ENCODE peak calls at places on chromosomes 13 and 19, in seven cellular contexts. H, B, J, P, Y, Q and N are unnamed samples.

GRCh38 chr13:109700176-109700575 is 86.2 kb downstream of the IRS2 start:
- DNase-seq in H (no peak), B (peak; percentile 90), J (no peak), P (peak; percentile 82), Y (peak; percentile 44), Q (no peak), N (peak; percentile 79)

GRCh38 chr19:47582320-47582909 is 9.5 kb upstream of the ZNF541 start:
- DNase-seq in H (no peak), B (peak; percentile 80), J (no peak), P (no peak), Y (no peak), Q (peak; percentile 51), N (no peak)

GRCh38 chr19:35717665-35718344 is at the start of gene KMT2B:
- DNase-seq in H (no peak), B (no peak), J (peak; percentile 93), P (no peak), Y (peak; percentile 99), Q (no peak), N (no peak)

GRCh38 chr19:41323023-41323422 is 13.1 kb downstream of the CCDC97 start:
- DNase-seq in H (no peak), B (peak; percentile 79), J (no peak), P (no peak), Y (no peak), Q (no peak), N (no peak)

GRCh38 chr19:42132030-42132628 is at the start of gene POU2F2:
- DNase-seq in H (peak; percentile 73), B (no peak), J (peak; percentile 71), P (no peak), Y (no peak), Q (no peak), N (no peak)

GRCh38 chr13:36251528-36251927 is 37.2 kb upstream of the SOHLH2 start:
- DNase-seq in H (no peak), B (peak; percentile 21), J (no peak), P (no peak), Y (no peak), Q (no peak), N (no peak)

GRCh38 chr19:49423278-49423984 is at the start of gene PTH2:
- DNase-seq in H (no peak), B (no peak), J (no peak), P (no peak), Y (no peak), Q (no peak), N (no peak)

GRCh38 chr13:51785592-51786424 is 18.2 kb downstream of the DHRS12 start:
- DNase-seq in H (no peak), B (peak; percentile 51), J (no peak), P (no peak), Y (no peak), Q (no peak), N (peak; percentile 91)

GRCh38 chr13:113928701-113929627 is 44.9 kb downstream of the C13orf46 start:
- DNase-seq in H (no peak), B (peak; percentile 75), J (no peak), P (peak; percentile 79), Y (no peak), Q (no peak), N (no peak)

GRCh38 chr19:51094696-51095279 is 12.1 kb upstream of the KLK14 start:
- DNase-seq in H (no peak), B (peak; percentile 12), J (peak; percentile 43), P (no peak), Y (peak; percentile 91), Q (no peak), N (no peak)

GRCh38 chr13:113538689-113539058 is 45.9 kb upstream of the TFDP1 start:
- DNase-seq in H (no peak), B (no peak), J (no peak), P (no peak), Y (no peak), Q (no peak), N (no peak)

GRCh38 chr19:575527-576506 is 3.4 kb downstream of the BSG start:
- DNase-seq in H (no peak), B (peak; percentile 52), J (no peak), P (no peak), Y (no peak), Q (no peak), N (no peak)

GRCh38 chr19:49136771-49137171 is 17.4 kb downstream of the PPFIA3 start:
- DNase-seq in H (no peak), B (peak; percentile 39), J (no peak), P (no peak), Y (no peak), Q (no peak), N (no peak)

GRCh38 chr19:2413159-2413558 is 14.2 kb downstream of the TIMM13 start:
- DNase-seq in H (no peak), B (no peak), J (no peak), P (no peak), Y (no peak), Q (no peak), N (no peak)

GRCh38 chr13:98454389-98454881 is 122.5 kb downstream of the STK24 start:
- DNase-seq in H (no peak), B (peak; percentile 91), J (no peak), P (peak; percentile 76), Y (no peak), Q (peak; percentile 60), N (no peak)

GRCh38 chr13:36819811-36820140 is 754 bp downstream of the RFXAP start:
- DNase-seq in H (peak; percentile 2), B (peak; percentile 16), J (peak; percentile 11), P (no peak), Y (no peak), Q (no peak), N (no peak)

GRCh38 chr19:38729653-38730469 is 14.4 kb downstream of the CAPN12 start:
- DNase-seq in H (peak; percentile 49), B (peak; percentile 57), J (peak; percentile 80), P (no peak), Y (peak; percentile 85), Q (no peak), N (no peak)

GRCh38 chr13:33615436-33615835 is 202.5 kb upstream of the RFC3 start:
- DNase-seq in H (no peak), B (no peak), J (no peak), P (no peak), Y (no peak), Q (no peak), N (no peak)

GRCh38 chr19:12995596-12996541 is 594 bp downstream of the NFIX start:
- DNase-seq in H (no peak), B (peak; percentile 43), J (no peak), P (no peak), Y (no peak), Q (no peak), N (no peak)

GRCh38 chr19:46954502-46955004 is 65.1 kb upstream of the NPAS1 start:
- DNase-seq in H (no peak), B (no peak), J (no peak), P (no peak), Y (no peak), Q (no peak), N (no peak)

GRCh38 chr13:95176611-95177259 is 124.5 kb downstream of the ABCC4 start:
- DNase-seq in H (no peak), B (peak; percentile 35), J (no peak), P (no peak), Y (no peak), Q (no peak), N (no peak)

GRCh38 chr13:20525144-20525600 is 485 bp downstream of the CRYL1 start:
- DNase-seq in H (no peak), B (peak; percentile 3), J (peak; percentile 9), P (no peak), Y (peak; percentile 31), Q (no peak), N (no peak)

GRCh38 chr19:28313633-28314032 is 899.3 kb downstream of the UQCRFS1 start:
- DNase-seq in H (no peak), B (peak; percentile 80), J (no peak), P (peak; percentile 62), Y (no peak), Q (no peak), N (no peak)

GRCh38 chr13:98858206-98858605 is 105.7 kb upstream of the SLC15A1 start:
- DNase-seq in H (no peak), B (no peak), J (no peak), P (no peak), Y (no peak), Q (no peak), N (no peak)

GRCh38 chr19:18091217-18091608 is 4.5 kb upstream of the IL12RB1 start:
- DNase-seq in H (peak; percentile 61), B (no peak), J (peak; percentile 71), P (no peak), Y (no peak), Q (no peak), N (no peak)

GRCh38 chr13:80562423-80562822 is 221.5 kb upstream of the SPRY2 start:
- DNase-seq in H (no peak), B (no peak), J (no peak), P (no peak), Y (no peak), Q (no peak), N (no peak)

GRCh38 chr13:99989376-99990044 is 7.9 kb downstream of the ZIC2 start:
- DNase-seq in H (no peak), B (no peak), J (no peak), P (no peak), Y (no peak), Q (no peak), N (no peak)

GRCh38 chr13:72849571-72849970 is 67.6 kb downstream of the PIBF1 start:
- DNase-seq in H (no peak), B (peak; percentile 35), J (no peak), P (no peak), Y (no peak), Q (no peak), N (no peak)

GRCh38 chr19:1361601-1362384 is 21.9 kb upstream of the NDUFS7 start:
- DNase-seq in H (no peak), B (peak; percentile 81), J (no peak), P (peak; percentile 52), Y (no peak), Q (no peak), N (no peak)

GRCh38 chr19:8206147-8207087 is 2.8 kb upstream of the CERS4 start:
- DNase-seq in H (no peak), B (no peak), J (no peak), P (no peak), Y (peak; percentile 16), Q (no peak), N (peak; percentile 78)

GRCh38 chr13:28037399-28037798 is 48.9 kb upstream of the URAD start:
- DNase-seq in H (no peak), B (no peak), J (no peak), P (no peak), Y (no peak), Q (no peak), N (no peak)

GRCh38 chr13:28684257-28684656 is 25.3 kb downstream of the POMP start:
- DNase-seq in H (no peak), B (peak; percentile 14), J (no peak), P (no peak), Y (peak; percentile 68), Q (no peak), N (no peak)